ENCODE peak calls at places on chromosomes 3 and 15, in eight cellular contexts. L is GM12865, F is GM20000, T is kidney epithelial cell, U is right lobe of liver, K is Caco-2, W is PC-3, B is tibial artery. Q is an unnamed sample.

GRCh38 chr3:150278843-150279341 is 129.2 kb upstream of the TSC22D2 start:
- DNase-seq in F (no peak), W (no peak), K (peak; percentile 50), T (no peak), B (no peak), L (no peak), U (no peak), Q (no peak)

GRCh38 chr15:96041982-96042733 is 288.3 kb upstream of the NR2F2 start:
- DNase-seq in W (no peak), B (no peak), K (no peak), F (no peak), T (no peak), U (no peak), L (no peak), Q (no peak)

GRCh38 chr15:65072027-65072426 is 4.2 kb upstream of the RASL12 start:
- DNase-seq in K (no peak), F (no peak), W (no peak), U (no peak), T (no peak), B (no peak), L (no peak), Q (peak; percentile 57)

GRCh38 chr3:127775398-127776109 is 46.8 kb downstream of the MGLL start:
- DNase-seq in K (no peak), F (no peak), W (no peak), T (peak; percentile 63), B (peak; percentile 68), U (no peak), L (peak; percentile 74), Q (no peak)

GRCh38 chr3:105327662-105328337 is 38.9 kb upstream of the ALCAM start:
- DNase-seq in T (no peak), W (peak; percentile 83), F (no peak), B (no peak), K (no peak), L (no peak), U (no peak), Q (no peak)

GRCh38 chr15:89998141-89998661 is 2.9 kb upstream of the ZNF710 start:
- DNase-seq in L (no peak), U (no peak), B (no peak), K (peak; percentile 21), W (peak; percentile 87), F (no peak), T (no peak), Q (no peak)

GRCh38 chr3:55487376-55488241 is 503 bp upstream of the WNT5A start:
- DNase-seq in U (peak; percentile 65), F (peak; percentile 68), L (peak; percentile 63), K (peak; percentile 32), T (no peak), B (no peak), W (peak; percentile 55), Q (peak; percentile 58)

GRCh38 chr15:67176195-67176971 is 78.1 kb downstream of the AAGAB start:
- DNase-seq in U (no peak), F (no peak), K (no peak), B (peak; percentile 24), W (no peak), T (no peak), L (no peak), Q (no peak)

GRCh38 chr3:121592856-121593702 is at the start of gene FBXO40:
- DNase-seq in W (no peak), U (peak; percentile 76), L (peak; percentile 58), B (no peak), F (no peak), K (no peak), T (no peak), Q (peak; percentile 20)

GRCh38 chr3:128787256-128788253 is 61.6 kb downstream of the RAB7A start:
- DNase-seq in F (no peak), T (peak; percentile 60), U (no peak), K (peak; percentile 58), L (peak; percentile 71), W (peak; percentile 70), B (no peak), Q (no peak)
- TF ChIP-seq CTCF in F (no peak), T (peak; percentile 46), U (no peak), K (no peak), L (peak; percentile 49), W (peak; percentile 45), B (no peak), Q (no peak)

DNA sequence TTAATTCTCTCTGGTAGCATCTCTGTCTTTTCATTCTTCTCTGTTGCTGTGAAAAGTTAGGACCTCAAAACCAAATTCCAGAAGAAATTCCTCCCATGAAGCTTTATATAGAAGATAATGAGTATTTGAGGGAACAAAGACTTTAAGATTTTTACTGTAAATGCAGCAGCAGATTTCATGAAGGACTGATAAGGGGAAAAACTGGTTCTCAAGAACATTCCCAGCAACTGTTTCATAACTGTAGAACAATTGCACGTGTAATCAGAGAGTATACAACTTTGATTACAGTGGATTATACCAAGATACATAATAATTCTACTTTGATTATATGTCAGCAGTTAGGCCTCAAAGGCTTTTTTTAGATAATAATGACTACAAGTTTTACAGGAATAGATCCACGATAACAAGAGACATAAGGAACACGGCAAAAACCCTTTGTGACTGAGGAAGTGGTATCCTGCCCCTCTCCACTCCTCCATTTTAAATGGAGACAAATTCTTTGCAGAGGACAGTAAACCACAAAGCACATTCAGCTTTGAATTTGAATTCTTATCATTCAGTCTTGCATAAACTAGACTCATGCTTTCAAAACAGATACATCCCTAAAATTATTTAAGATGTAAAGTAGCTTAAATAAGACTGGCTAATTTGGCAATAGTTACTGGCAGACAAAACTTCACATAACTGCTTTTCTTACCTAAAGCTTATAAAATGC is 42.9 kb upstream of the DIPK2A start:
- DNase-seq in T (no peak), K (no peak), B (no peak), L (no peak), U (no peak), F (no peak), W (no peak), Q (no peak)
- TF ChIP-seq CTCF in T (no peak), K (no peak), B (no peak), L (no peak), U (no peak), F (no peak), W (no peak), Q (no peak)

GRCh38 chr3:52787672-52788625 is 6.6 kb upstream of the ITIH3 start:
- DNase-seq in B (peak; percentile 73), T (no peak), F (no peak), W (no peak), K (no peak), L (no peak), U (peak; percentile 90), Q (no peak)
- TF ChIP-seq CTCF in B (no peak), T (no peak), F (no peak), W (no peak), K (no peak), L (no peak), U (no peak), Q (no peak)

DNA sequence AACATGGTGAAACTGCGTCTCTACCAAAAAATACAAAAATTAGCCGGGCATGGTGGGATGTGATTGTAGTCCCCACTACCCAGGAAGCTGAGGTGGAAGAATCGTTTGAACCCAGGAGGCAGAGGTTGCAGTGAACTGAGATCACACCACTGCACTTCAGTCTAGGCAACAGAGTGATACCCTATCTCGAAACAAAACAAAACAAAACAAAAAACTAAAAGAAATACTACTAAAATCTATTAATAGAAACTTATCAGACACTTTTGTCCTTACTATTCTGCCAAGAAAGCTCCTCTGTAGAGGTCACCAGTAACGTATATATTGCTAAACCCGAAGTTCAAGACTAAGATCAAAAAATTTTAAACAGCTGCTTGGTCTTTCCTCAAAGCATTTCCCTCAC is 67.1 kb downstream of the SMARCC1 start:
- DNase-seq in B (no peak), K (no peak), U (no peak), W (no peak), F (no peak), T (no peak), L (no peak), Q (no peak)
- TF ChIP-seq CTCF in B (no peak), K (no peak), U (no peak), W (no peak), F (no peak), T (no peak), L (no peak), Q (no peak)

GRCh38 chr15:55530861-55531313 is 22.9 kb upstream of the DNAAF4 start:
- DNase-seq in T (peak; percentile 78), U (no peak), B (no peak), W (peak; percentile 22), L (peak; percentile 23), F (no peak), K (no peak), Q (no peak)

GRCh38 chr15:55532944-55533343 is 24.9 kb upstream of the DNAAF4 start:
- DNase-seq in B (no peak), T (no peak), F (no peak), K (no peak), U (no peak), L (no peak), W (no peak), Q (no peak)

DNA sequence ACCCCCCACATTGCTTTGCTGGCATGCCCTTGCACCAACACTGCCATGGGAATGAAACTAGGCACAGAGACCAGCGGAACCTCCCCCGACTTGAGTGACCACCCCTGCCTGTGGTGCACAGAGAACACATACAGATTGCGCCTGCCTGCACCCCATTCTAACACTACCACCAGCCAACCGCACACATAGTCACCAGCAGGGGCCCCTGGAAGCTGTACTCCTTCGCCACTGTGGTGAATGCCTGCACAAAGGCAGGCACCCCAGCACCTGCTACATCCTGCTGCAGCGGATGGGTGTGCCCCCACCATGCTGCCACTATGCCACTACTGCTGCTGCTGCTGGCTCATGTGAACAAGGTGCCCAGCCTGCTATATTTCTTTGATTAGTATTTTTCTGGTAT is 27.4 kb upstream of the DNAAF4 start:
- DNase-seq in U (no peak), F (no peak), T (no peak), W (no peak), L (peak; percentile 26), K (no peak), B (no peak), Q (no peak)
- TF ChIP-seq CTCF in U (no peak), F (no peak), T (no peak), W (no peak), L (no peak), K (no peak), B (no peak), Q (no peak)

GRCh38 chr3:31858439-31858838 is 122.6 kb downstream of the OSBPL10 start:
- DNase-seq in F (no peak), B (no peak), T (no peak), K (no peak), W (peak; percentile 48), L (no peak), U (no peak), Q (no peak)
- TF ChIP-seq CTCF in F (no peak), B (no peak), T (no peak), K (no peak), W (peak; percentile 54), L (no peak), U (no peak), Q (no peak)

DNA sequence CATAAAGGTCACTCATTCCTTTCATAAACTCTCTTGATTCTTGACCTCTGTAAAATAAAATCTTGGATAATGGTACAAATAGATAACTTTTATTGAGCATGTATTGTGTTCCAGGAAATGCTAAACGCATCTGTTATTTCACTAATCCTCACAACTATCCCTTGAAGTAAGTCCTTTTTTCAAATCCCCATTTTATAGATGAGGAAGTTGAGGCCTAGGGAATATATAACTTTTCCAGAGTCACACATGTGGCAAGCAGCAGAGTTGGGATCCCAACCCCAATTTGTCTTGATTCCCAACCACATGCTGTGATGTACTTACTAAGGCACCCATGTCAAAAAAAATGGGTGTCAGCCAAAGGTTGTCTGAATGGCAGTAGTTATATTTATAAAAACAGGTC is 6.3 kb downstream of the VPS39 start:
- DNase-seq in F (no peak), T (no peak), L (no peak), B (no peak), U (no peak), K (no peak), W (no peak), Q (no peak)
- TF ChIP-seq CTCF in F (no peak), T (no peak), L (no peak), B (no peak), U (no peak), K (no peak), W (no peak), Q (no peak)

GRCh38 chr3:165788531-165788930 is 48.7 kb downstream of the BCHE start:
- DNase-seq in K (no peak), T (no peak), L (no peak), U (no peak), W (no peak), F (no peak), B (no peak), Q (no peak)
- TF ChIP-seq CTCF in K (no peak), T (no peak), L (no peak), U (no peak), W (no peak), F (no peak), B (no peak), Q (no peak)

Q was measured in ovary.